ENCODE peak calls at places on chromosomes 13 and 19, in eight cellular contexts. One of them, this sample, is unnamed. For H3K9me3, the result is how much of the 10 kb centered on the place peaks cover.

GRCh38 chr13:46552302-46552680 is 679 bp upstream of the LRCH1 start:
- DNase-seq in heart right ventricle: peak
- DNase-seq in CD4-positive, alpha-beta T cell: no peak
- DNase-seq in right lobe of liver: no peak
- DNase-seq in left ventricle myocardium inferior: no peak
- DNase-seq in adrenal gland: no peak
- DNase-seq in AG04450: no peak
- DNase-seq in body of pancreas: no peak
- DNase-seq in this sample: no peak

GRCh38 chr19:5281588-5281987 is 59.0 kb downstream of the PTPRS start:
- DNase-seq in right lobe of liver: no peak
- DNase-seq in CD4-positive, alpha-beta T cell: no peak
- DNase-seq in adrenal gland: peak
- DNase-seq in body of pancreas: peak
- DNase-seq in left ventricle myocardium inferior: peak
- DNase-seq in heart right ventricle: peak
- DNase-seq in AG04450: no peak
- DNase-seq in this sample: no peak

GRCh38 chr19:12202250-12202649 is 39.4 kb downstream of the ZNF136 start:
- DNase-seq in body of pancreas: peak
- DNase-seq in heart right ventricle: peak
- DNase-seq in CD4-positive, alpha-beta T cell: peak
- DNase-seq in right lobe of liver: no peak
- DNase-seq in adrenal gland: no peak
- DNase-seq in AG04450: no peak
- DNase-seq in left ventricle myocardium inferior: peak
- DNase-seq in this sample: peak

GRCh38 chr19:7829561-7830271 is at the start of gene EVI5L:
- DNase-seq in adrenal gland: peak
- DNase-seq in body of pancreas: peak
- DNase-seq in right lobe of liver: peak
- DNase-seq in AG04450: peak
- DNase-seq in heart right ventricle: peak
- DNase-seq in left ventricle myocardium inferior: peak
- DNase-seq in CD4-positive, alpha-beta T cell: peak
- DNase-seq in this sample: peak

GRCh38 chr13:37406031-37406430 is 192.5 kb downstream of the POSTN start:
- DNase-seq in adrenal gland: no peak
- DNase-seq in AG04450: no peak
- DNase-seq in left ventricle myocardium inferior: no peak
- DNase-seq in body of pancreas: no peak
- DNase-seq in right lobe of liver: no peak
- DNase-seq in CD4-positive, alpha-beta T cell: no peak
- DNase-seq in heart right ventricle: no peak
- DNase-seq in this sample: no peak

GRCh38 chr13:44068737-44069136 is 189.0 kb downstream of the LACC1 start:
- DNase-seq in body of pancreas: no peak
- DNase-seq in right lobe of liver: no peak
- DNase-seq in heart right ventricle: no peak
- DNase-seq in left ventricle myocardium inferior: no peak
- DNase-seq in adrenal gland: no peak
- DNase-seq in AG04450: peak
- DNase-seq in CD4-positive, alpha-beta T cell: no peak
- DNase-seq in this sample: no peak

GRCh38 chr13:34543836-34544235 is 398.2 kb upstream of the NBEA start:
- DNase-seq in AG04450: no peak
- DNase-seq in right lobe of liver: no peak
- DNase-seq in left ventricle myocardium inferior: no peak
- DNase-seq in heart right ventricle: no peak
- DNase-seq in adrenal gland: no peak
- DNase-seq in body of pancreas: no peak
- DNase-seq in CD4-positive, alpha-beta T cell: no peak
- DNase-seq in this sample: no peak

GRCh38 chr19:42313096-42313839 is at the start of gene TMEM145:
- DNase-seq in body of pancreas: peak
- DNase-seq in CD4-positive, alpha-beta T cell: peak
- DNase-seq in heart right ventricle: no peak
- DNase-seq in adrenal gland: no peak
- DNase-seq in AG04450: no peak
- DNase-seq in right lobe of liver: no peak
- DNase-seq in left ventricle myocardium inferior: no peak
- DNase-seq in this sample: peak

GRCh38 chr19:34172661-34173144 is 399 bp downstream of the LSM14A start:
- DNase-seq in body of pancreas: no peak
- DNase-seq in adrenal gland: no peak
- DNase-seq in heart right ventricle: no peak
- DNase-seq in right lobe of liver: peak
- DNase-seq in CD4-positive, alpha-beta T cell: no peak
- DNase-seq in left ventricle myocardium inferior: peak
- DNase-seq in AG04450: no peak
- DNase-seq in this sample: no peak

GRCh38 chr13:72726721-72727416 is 560 bp downstream of the MZT1 start:
- DNase-seq in left ventricle myocardium inferior: peak
- DNase-seq in heart right ventricle: peak
- DNase-seq in body of pancreas: peak
- DNase-seq in adrenal gland: no peak
- DNase-seq in AG04450: no peak
- DNase-seq in right lobe of liver: peak
- DNase-seq in CD4-positive, alpha-beta T cell: peak
- DNase-seq in this sample: peak

GRCh38 chr19:18089726-18090125 is 3.0 kb upstream of the IL12RB1 start:
- DNase-seq in right lobe of liver: no peak
- DNase-seq in body of pancreas: no peak
- DNase-seq in AG04450: no peak
- DNase-seq in heart right ventricle: no peak
- DNase-seq in adrenal gland: no peak
- DNase-seq in CD4-positive, alpha-beta T cell: no peak
- DNase-seq in left ventricle myocardium inferior: no peak
- DNase-seq in this sample: no peak

GRCh38 chr13:62747629-62748028 is 1332.0 kb upstream of the PCDH20 start:
- DNase-seq in adrenal gland: no peak
- DNase-seq in body of pancreas: no peak
- DNase-seq in heart right ventricle: no peak
- DNase-seq in right lobe of liver: no peak
- DNase-seq in left ventricle myocardium inferior: no peak
- DNase-seq in CD4-positive, alpha-beta T cell: no peak
- DNase-seq in AG04450: no peak
- DNase-seq in this sample: no peak

GRCh38 chr19:6693681-6694080 is 23.7 kb upstream of the TNFSF14 start:
- DNase-seq in left ventricle myocardium inferior: no peak
- DNase-seq in body of pancreas: no peak
- DNase-seq in CD4-positive, alpha-beta T cell: no peak
- DNase-seq in heart right ventricle: no peak
- DNase-seq in adrenal gland: no peak
- DNase-seq in right lobe of liver: peak
- DNase-seq in AG04450: no peak
- DNase-seq in this sample: peak

GRCh38 chr13:30047154-30047874 is 196.9 kb upstream of the UBL3 start:
- DNase-seq in AG04450: no peak
- DNase-seq in left ventricle myocardium inferior: no peak
- DNase-seq in body of pancreas: no peak
- DNase-seq in CD4-positive, alpha-beta T cell: no peak
- DNase-seq in heart right ventricle: no peak
- DNase-seq in right lobe of liver: no peak
- DNase-seq in adrenal gland: no peak
- DNase-seq in this sample: no peak

GRCh38 chr13:64482373-64482772 is 2747.8 kb downstream of the PCDH9 start:
- DNase-seq in right lobe of liver: no peak
- DNase-seq in body of pancreas: no peak
- DNase-seq in left ventricle myocardium inferior: no peak
- DNase-seq in adrenal gland: no peak
- DNase-seq in heart right ventricle: no peak
- DNase-seq in AG04450: no peak
- DNase-seq in CD4-positive, alpha-beta T cell: no peak
- DNase-seq in this sample: no peak

GRCh38 chr13:67230243-67230773 is at the start of gene PCDH9:
- DNase-seq in adrenal gland: peak
- DNase-seq in AG04450: peak
- DNase-seq in left ventricle myocardium inferior: peak
- DNase-seq in CD4-positive, alpha-beta T cell: peak
- DNase-seq in right lobe of liver: peak
- DNase-seq in heart right ventricle: peak
- DNase-seq in body of pancreas: peak
- DNase-seq in this sample: peak

GRCh38 chr19:4935449-4935848 is 26.1 kb downstream of the UHRF1 start:
- DNase-seq in heart right ventricle: no peak
- DNase-seq in left ventricle myocardium inferior: no peak
- DNase-seq in right lobe of liver: no peak
- DNase-seq in adrenal gland: no peak
- DNase-seq in CD4-positive, alpha-beta T cell: no peak
- DNase-seq in body of pancreas: no peak
- DNase-seq in AG04450: no peak
- DNase-seq in this sample: no peak

GRCh38 chr13:71773534-71773933 is 93.5 kb downstream of the DACH1 start:
- DNase-seq in adrenal gland: no peak
- DNase-seq in AG04450: no peak
- DNase-seq in left ventricle myocardium inferior: no peak
- DNase-seq in body of pancreas: no peak
- DNase-seq in right lobe of liver: no peak
- DNase-seq in CD4-positive, alpha-beta T cell: no peak
- DNase-seq in heart right ventricle: no peak
- DNase-seq in this sample: no peak

GRCh38 chr19:55683449-55684261 is 8.6 kb downstream of the EPN1 start:
- DNase-seq in CD4-positive, alpha-beta T cell: no peak
- DNase-seq in left ventricle myocardium inferior: no peak
- DNase-seq in adrenal gland: no peak
- DNase-seq in AG04450: no peak
- DNase-seq in heart right ventricle: no peak
- DNase-seq in right lobe of liver: peak
- DNase-seq in body of pancreas: peak
- DNase-seq in this sample: no peak

GRCh38 chr19:21317821-21318220 is 11.4 kb downstream of the ZNF708 start:
- DNase-seq in heart right ventricle: no peak
- DNase-seq in CD4-positive, alpha-beta T cell: no peak
- DNase-seq in left ventricle myocardium inferior: no peak
- DNase-seq in AG04450: no peak
- DNase-seq in body of pancreas: no peak
- DNase-seq in right lobe of liver: no peak
- DNase-seq in adrenal gland: no peak
- DNase-seq in this sample: no peak

GRCh38 chr19:21308778-21309177 is 20.4 kb downstream of the ZNF708 start:
- DNase-seq in adrenal gland: no peak
- DNase-seq in right lobe of liver: no peak
- DNase-seq in left ventricle myocardium inferior: no peak
- DNase-seq in AG04450: no peak
- DNase-seq in CD4-positive, alpha-beta T cell: no peak
- DNase-seq in body of pancreas: no peak
- DNase-seq in heart right ventricle: no peak
- DNase-seq in this sample: no peak

GRCh38 chr19:21314676-21315075 is 14.5 kb downstream of the ZNF708 start:
- DNase-seq in adrenal gland: peak
- DNase-seq in body of pancreas: no peak
- DNase-seq in right lobe of liver: no peak
- DNase-seq in CD4-positive, alpha-beta T cell: no peak
- DNase-seq in AG04450: no peak
- DNase-seq in left ventricle myocardium inferior: no peak
- DNase-seq in heart right ventricle: no peak
- DNase-seq in this sample: no peak
- H3K9me3 ChIP-seq in adrenal gland: under half
- H3K9me3 ChIP-seq in body of pancreas: under half
- H3K9me3 ChIP-seq in right lobe of liver: under half
- H3K9me3 ChIP-seq in CD4-positive, alpha-beta T cell: under half
- H3K9me3 ChIP-seq in AG04450: under half
- H3K9me3 ChIP-seq in left ventricle myocardium inferior: under half
- H3K9me3 ChIP-seq in heart right ventricle: under half
- H3K9me3 ChIP-seq in this sample: under half

GRCh38 chr19:9151367-9151766 is 11.2 kb downstream of the ZNF317 start:
- DNase-seq in left ventricle myocardium inferior: no peak
- DNase-seq in body of pancreas: no peak
- DNase-seq in AG04450: no peak
- DNase-seq in CD4-positive, alpha-beta T cell: no peak
- DNase-seq in right lobe of liver: no peak
- DNase-seq in adrenal gland: peak
- DNase-seq in heart right ventricle: no peak
- DNase-seq in this sample: no peak
- H3K9me3 ChIP-seq in left ventricle myocardium inferior: under half
- H3K9me3 ChIP-seq in body of pancreas: under half
- H3K9me3 ChIP-seq in AG04450: half or more
- H3K9me3 ChIP-seq in CD4-positive, alpha-beta T cell: under half
- H3K9me3 ChIP-seq in right lobe of liver: under half
- H3K9me3 ChIP-seq in adrenal gland: under half
- H3K9me3 ChIP-seq in heart right ventricle: under half
- H3K9me3 ChIP-seq in this sample: under half

DNA sequence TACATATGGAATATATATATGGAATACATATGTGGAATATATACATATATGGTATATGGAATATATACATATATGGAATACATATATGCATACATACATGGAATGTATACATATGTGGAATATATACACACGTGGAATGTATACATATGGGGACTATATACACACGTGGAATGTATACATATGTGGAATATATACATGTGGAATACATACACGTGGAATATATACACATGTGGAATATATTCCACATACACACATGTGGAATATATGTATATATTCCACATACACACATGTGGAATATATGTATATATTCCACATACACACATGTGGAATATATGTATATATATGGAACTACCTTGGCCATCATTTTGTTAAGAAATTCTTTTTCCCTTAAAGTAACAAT is 31.1 kb downstream of the ZNF571 start:
- DNase-seq in CD4-positive, alpha-beta T cell: no peak
- DNase-seq in AG04450: no peak
- DNase-seq in left ventricle myocardium inferior: no peak
- DNase-seq in body of pancreas: no peak
- DNase-seq in right lobe of liver: no peak
- DNase-seq in heart right ventricle: no peak
- DNase-seq in adrenal gland: no peak
- DNase-seq in this sample: no peak
- H3K9me3 ChIP-seq in CD4-positive, alpha-beta T cell: half or more
- H3K9me3 ChIP-seq in AG04450: under half
- H3K9me3 ChIP-seq in left ventricle myocardium inferior: under half
- H3K9me3 ChIP-seq in body of pancreas: half or more
- H3K9me3 ChIP-seq in right lobe of liver: under half
- H3K9me3 ChIP-seq in heart right ventricle: half or more
- H3K9me3 ChIP-seq in adrenal gland: under half
- H3K9me3 ChIP-seq in this sample: half or more

DNA sequence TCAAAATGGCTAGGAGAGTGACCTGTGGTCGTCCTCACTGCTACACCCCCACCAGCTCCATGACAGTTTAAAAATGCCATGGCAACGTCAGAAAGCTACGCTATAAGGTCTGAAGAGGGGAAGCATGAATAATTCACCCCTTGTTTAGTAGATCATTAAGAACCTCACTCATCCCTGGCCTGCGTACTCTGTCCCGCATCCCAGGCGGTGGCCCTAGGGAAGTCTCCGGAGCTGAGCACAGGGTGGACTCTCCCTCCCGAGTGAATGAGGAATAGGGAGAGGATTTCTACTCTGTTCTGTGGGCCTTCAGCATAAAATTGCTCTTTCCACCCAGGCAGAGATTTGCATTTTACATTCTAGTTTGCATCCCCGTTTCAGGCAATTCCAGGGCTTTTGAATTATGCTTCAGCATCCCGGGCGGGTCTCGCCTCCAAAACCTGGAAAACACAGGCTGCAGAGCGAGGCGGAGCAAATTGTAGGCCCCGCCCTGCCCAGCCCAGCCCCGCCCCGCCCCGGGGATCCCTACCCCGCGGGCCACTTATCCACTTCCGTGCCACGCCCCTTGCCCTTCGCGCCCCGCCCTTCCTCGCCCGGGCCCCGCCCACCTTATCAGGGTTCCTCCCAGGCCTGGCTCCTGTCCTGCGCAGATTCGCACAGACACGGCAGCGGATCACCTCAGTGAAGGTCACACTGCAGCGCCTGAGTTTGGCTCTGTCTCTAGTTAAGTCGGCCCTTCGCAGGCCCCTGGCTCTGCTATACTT is 7.5 kb upstream of the ZNF525 start:
- DNase-seq in heart right ventricle: peak
- DNase-seq in right lobe of liver: no peak
- DNase-seq in CD4-positive, alpha-beta T cell: no peak
- DNase-seq in adrenal gland: no peak
- DNase-seq in body of pancreas: no peak
- DNase-seq in AG04450: no peak
- DNase-seq in left ventricle myocardium inferior: no peak
- DNase-seq in this sample: peak
- H3K9me3 ChIP-seq in heart right ventricle: under half
- H3K9me3 ChIP-seq in right lobe of liver: under half
- H3K9me3 ChIP-seq in CD4-positive, alpha-beta T cell: half or more
- H3K9me3 ChIP-seq in adrenal gland: under half
- H3K9me3 ChIP-seq in body of pancreas: half or more
- H3K9me3 ChIP-seq in AG04450: under half
- H3K9me3 ChIP-seq in left ventricle myocardium inferior: half or more
- H3K9me3 ChIP-seq in this sample: under half

This sample was measured in H9.